ENCODE peak calls at places on chromosome 21, in five cellular contexts. W is upper lobe of left lung, F is sigmoid colon, I is OCI-LY7, C is adrenal gland. O is an unnamed sample.

GRCh38 chr21:34792504-34793089 is 123.8 kb downstream of the CLIC6 start:
- DNase-seq in I (no peak), F (no peak), W (no peak), C (no peak), O (no peak)

GRCh38 chr21:46284077-46284644 is 1.2 kb downstream of the MCM3AP start:
- DNase-seq in W (no peak), C (no peak), I (no peak), F (no peak), O (no peak)

GRCh38 chr21:33977721-33978369 is 62.2 kb upstream of the ATP5PO start:
- DNase-seq in I (no peak), F (no peak), C (no peak), W (no peak), O (no peak)

GRCh38 chr21:16179732-16180131 is 449.9 kb downstream of the USP25 start:
- DNase-seq in W (no peak), I (no peak), F (no peak), C (no peak), O (no peak)

GRCh38 chr21:31172328-31172727 is 134.1 kb upstream of the KRTAP19-8 start:
- DNase-seq in W (no peak), I (no peak), C (no peak), F (no peak), O (no peak)

GRCh38 chr21:25564349-25564948 is 42.8 kb downstream of the MRPL39 start:
- DNase-seq in I (no peak), F (no peak), C (no peak), W (no peak), O (no peak)

GRCh38 chr21:46603228-46603627 is 1.7 kb downstream of the S100B start:
- DNase-seq in I (no peak), C (no peak), F (no peak), W (no peak), O (no peak)

GRCh38 chr21:26532208-26532607 is 40.9 kb downstream of the CYYR1 start:
- DNase-seq in C (no peak), I (no peak), F (no peak), W (no peak), O (no peak)

GRCh38 chr21:46006547-46007497 is 25.3 kb downstream of the COL6A1 start:
- DNase-seq in F (peak; percentile 65), C (no peak), W (peak; percentile 82), I (no peak), O (no peak)

GRCh38 chr21:32645261-32646182 is 33.3 kb upstream of the CFAP298 start:
- DNase-seq in F (no peak), I (no peak), W (peak; percentile 85), C (no peak), O (peak; percentile 70)

GRCh38 chr21:31898898-31899630 is 26.2 kb downstream of the HUNK start:
- DNase-seq in I (no peak), W (no peak), C (no peak), F (no peak), O (no peak)

GRCh38 chr21:36297555-36297937 is 22.5 kb upstream of the MORC3 start:
- DNase-seq in W (no peak), C (no peak), F (no peak), I (no peak), O (peak; percentile 19)

GRCh38 chr21:33011462-33011861 is 14.3 kb upstream of the OLIG2 start:
- DNase-seq in C (peak; percentile 40), F (no peak), I (no peak), W (no peak), O (no peak)

GRCh38 chr21:17427157-17427556 is 85.7 kb upstream of the CXADR start:
- DNase-seq in F (no peak), C (no peak), W (no peak), I (no peak), O (no peak)

GRCh38 chr21:25638634-25639166 is 358 bp upstream of the JAM2 start:
- DNase-seq in W (no peak), F (no peak), I (peak; percentile 13), C (no peak), O (no peak)

GRCh38 chr21:24076179-24076578 is 1531.1 kb downstream of the MRPL39 start:
- DNase-seq in I (no peak), W (no peak), C (no peak), F (no peak), O (no peak)

GRCh38 chr21:37264808-37265207 is 2.3 kb downstream of the VPS26C start:
- DNase-seq in C (no peak), F (no peak), W (no peak), I (no peak), O (no peak)

GRCh38 chr21:35427320-35428040 is 378.4 kb upstream of the RUNX1 start:
- DNase-seq in I (no peak), F (peak; percentile 76), W (no peak), C (no peak), O (no peak)

DNA sequence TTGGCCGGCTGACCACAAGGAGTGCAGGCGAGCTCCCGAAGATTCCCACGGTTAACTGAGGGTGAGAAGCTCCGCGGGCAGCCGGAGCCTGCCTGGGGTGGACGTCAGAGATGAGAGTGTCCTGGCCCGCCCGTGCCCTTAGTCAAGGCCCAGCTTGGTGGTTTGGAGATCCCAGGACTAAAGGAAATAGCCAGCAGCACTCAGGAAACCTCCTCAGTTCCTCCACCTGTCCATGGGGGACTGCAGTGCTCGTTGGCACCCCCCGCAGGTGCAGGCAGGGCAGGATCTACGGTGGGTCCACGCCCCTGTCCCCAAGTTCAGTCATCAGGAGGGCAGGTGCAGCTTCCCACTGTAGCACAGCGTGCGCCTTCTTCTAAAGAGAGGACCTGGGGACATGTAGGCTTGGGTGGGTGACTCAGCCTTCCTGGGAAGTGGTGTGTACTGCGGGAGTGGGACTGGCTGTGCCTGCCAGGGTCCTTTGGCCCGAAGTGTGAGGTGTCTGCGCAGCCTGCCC is 32.5 kb downstream of the SLX9 start:
- DNase-seq in C (no peak), F (peak; percentile 61), I (no peak), W (peak; percentile 73), O (no peak)
- TF ChIP-seq CTCF in C (no peak), F (no peak), I (peak; percentile 45), W (no peak), O (no peak)

DNA sequence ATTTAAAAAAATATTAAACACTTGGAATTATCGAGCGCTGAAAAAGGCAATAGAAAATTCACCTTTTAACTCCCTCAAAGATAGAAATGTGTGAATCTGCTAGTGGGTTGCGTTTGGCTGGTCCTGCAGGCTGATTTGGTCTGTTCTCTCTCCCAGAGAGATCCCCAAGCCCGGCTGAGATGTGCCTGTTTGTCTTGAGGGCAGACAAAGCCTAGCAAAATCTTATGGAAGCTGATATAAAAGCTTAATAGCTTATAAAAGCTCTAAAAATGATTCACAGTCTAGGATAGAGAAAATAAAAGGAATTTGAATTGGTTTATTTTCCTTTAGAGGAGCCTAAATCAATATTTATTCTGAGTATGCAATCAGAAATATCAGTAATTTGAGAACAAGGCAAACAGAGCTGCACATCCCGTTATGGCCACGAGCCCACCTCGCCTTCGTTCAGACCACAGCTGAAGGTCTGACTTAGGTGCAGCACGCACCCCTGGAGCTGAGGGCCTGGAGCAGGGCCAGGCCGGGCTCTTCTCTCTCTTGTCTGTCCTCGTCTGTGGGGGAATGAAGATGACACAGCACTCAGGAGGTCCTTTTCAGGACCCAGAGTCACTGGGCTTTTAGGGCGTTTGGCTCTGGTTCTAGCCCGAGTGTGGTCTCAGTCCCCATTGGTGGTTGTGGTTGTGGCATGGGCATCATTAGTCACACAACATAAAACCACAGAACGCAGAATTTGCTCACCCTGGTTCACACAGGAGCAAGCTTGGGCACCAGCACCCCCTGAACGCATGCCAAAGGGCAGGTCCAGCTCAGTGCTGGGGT is 18.6 kb downstream of the PDE9A start:
- DNase-seq in I (no peak), W (no peak), C (no peak), F (no peak), O (no peak)
- H3K27ac ChIP-seq in I (no peak overlapping the region), W (no peak overlapping the region), C (no peak overlapping the region), F (peak overlapping the region; percentile 81), O (no peak overlapping the region)

GRCh38 chr21:29305068-29305467 is 6.3 kb downstream of the BACH1 start:
- DNase-seq in W (no peak), I (no peak), C (peak; percentile 37), F (no peak), O (no peak)

GRCh38 chr21:29302340-29302991 is 3.7 kb downstream of the BACH1 start:
- DNase-seq in W (no peak), I (no peak), F (no peak), C (no peak), O (no peak)

GRCh38 chr21:29301703-29302102 is 3.0 kb downstream of the BACH1 start:
- DNase-seq in I (no peak), F (no peak), C (no peak), W (no peak), O (no peak)

GRCh38 chr21:29304577-29304976 is 5.9 kb downstream of the BACH1 start:
- DNase-seq in W (no peak), F (no peak), C (no peak), I (no peak), O (no peak)

DNA sequence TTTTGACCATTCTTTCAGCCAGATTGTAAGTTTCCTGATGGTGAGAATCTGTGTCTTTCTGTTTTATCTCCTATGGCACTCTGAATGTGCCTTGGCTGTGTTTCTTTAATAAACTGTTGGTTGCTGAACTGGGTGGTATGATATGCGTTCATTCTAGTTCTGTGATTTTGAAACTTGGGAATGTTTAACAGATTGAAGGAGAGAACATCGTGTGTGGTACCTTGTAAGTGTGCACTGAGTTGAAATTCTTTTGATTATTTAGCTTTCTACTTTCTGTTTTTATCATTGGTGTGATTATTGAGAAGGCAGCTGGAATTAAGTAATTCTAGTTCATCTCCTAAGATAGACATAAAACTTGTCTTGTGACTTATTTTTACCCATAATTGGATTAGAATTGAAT is 4.6 kb downstream of the BACH1 start:
- DNase-seq in F (no peak), C (no peak), I (no peak), W (no peak), O (no peak)
- H3K4me1 ChIP-seq in F (peaks cover 88% of the 10 kb centered on the region), C (peaks cover 47% of the 10 kb centered on the region), I (peaks cover 57% of the 10 kb centered on the region), W (peaks cover 69% of the 10 kb centered on the region), O (peaks cover 70% of the 10 kb centered on the region)

GRCh38 chr21:41662161-41662560 is 104.7 kb downstream of the RIPK4 start:
- DNase-seq in F (no peak), W (no peak), I (no peak), C (no peak), O (no peak)

GRCh38 chr21:41660748-41661147 is 106.1 kb downstream of the RIPK4 start:
- DNase-seq in F (no peak), I (no peak), C (no peak), W (no peak), O (no peak)

GRCh38 chr21:41662761-41663160 is 104.1 kb downstream of the RIPK4 start:
- DNase-seq in I (no peak), W (no peak), C (no peak), F (no peak), O (no peak)

GRCh38 chr21:41658321-41658720 is 108.5 kb downstream of the RIPK4 start:
- DNase-seq in W (no peak), F (no peak), I (no peak), C (no peak), O (no peak)

DNA sequence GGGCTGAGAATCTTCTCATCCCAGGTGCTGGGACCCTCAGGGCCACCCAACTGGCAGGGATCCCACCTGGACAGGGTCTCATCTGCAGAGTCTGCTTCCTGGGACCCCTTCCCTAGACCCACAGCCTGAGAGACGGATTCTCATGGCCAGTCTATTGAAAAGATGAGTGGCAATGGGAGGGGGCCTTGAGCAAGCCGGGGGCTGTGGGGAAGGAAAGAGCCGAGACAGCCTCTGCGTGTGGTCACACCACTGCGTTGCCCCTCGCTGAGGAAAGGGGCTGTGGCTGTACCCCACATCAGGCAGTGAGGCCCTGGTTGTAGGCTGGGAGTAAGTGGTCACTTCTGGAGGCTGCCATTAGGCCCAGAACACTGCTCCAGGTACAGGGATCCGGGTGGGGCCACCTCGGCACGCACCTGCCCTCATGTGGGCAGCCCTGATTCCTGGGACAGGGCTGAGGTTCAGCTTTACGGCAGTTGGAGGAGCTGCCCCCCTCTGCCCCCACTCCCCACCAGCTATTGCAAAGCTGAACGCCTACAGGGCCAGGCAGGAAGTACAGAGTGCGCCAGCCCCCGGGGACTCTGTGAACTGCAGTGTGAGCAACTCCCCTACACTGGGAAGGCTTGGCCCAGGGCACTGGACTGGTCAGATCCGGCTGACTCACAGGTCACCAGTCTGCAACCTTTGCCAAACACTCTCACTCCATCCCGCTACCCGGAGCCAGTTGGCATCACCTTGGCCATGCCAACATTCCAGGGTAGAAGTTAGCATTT is 106.9 kb downstream of the RIPK4 start:
- DNase-seq in F (no peak), I (no peak), W (no peak), C (no peak), O (no peak)
- TF ChIP-seq CTCF in F (no peak), I (no peak), W (no peak), C (no peak), O (peak; percentile 7)